ENCODE peak calls at places on chromosomes 12 and 14, in four cellular contexts. Q is heart left ventricle; L is ovary; C is CD8-positive, alpha-beta T cell. W is an unnamed sample. For H3K36me3, the result is how much of the 10 kb centered on the place peaks cover.

GRCh38 chr12:112233242-112233641 is 107.9 kb downstream of the TRAFD1 start:
- DNase-seq in C (no peak), Q (no peak), L (no peak), W (no peak)

GRCh38 chr12:60148109-60148508 is 552.3 kb downstream of the SLC16A7 start:
- DNase-seq in C (no peak), L (no peak), Q (no peak), W (no peak)

GRCh38 chr12:459430-460258 is at the start of gene B4GALNT3:
- DNase-seq in C (peak), L (peak), Q (peak), W (no peak)

GRCh38 chr14:88868558-88869159 is 44.2 kb downstream of the TTC8 start:
- DNase-seq in L (no peak), Q (no peak), C (no peak), W (no peak)

GRCh38 chr14:100371773-100372172 is 48.6 kb downstream of the SLC25A47 start:
- DNase-seq in Q (no peak), C (no peak), L (no peak), W (no peak)

GRCh38 chr14:105120056-105120455 is 48.5 kb downstream of the JAG2 start:
- DNase-seq in C (no peak), Q (no peak), L (no peak), W (no peak)

GRCh38 chr12:42236017-42236416 is 2.0 kb downstream of the YAF2 start:
- DNase-seq in Q (no peak), L (no peak), C (no peak), W (no peak)

GRCh38 chr12:106106129-106106566 is 32.6 kb downstream of the NUAK1 start:
- DNase-seq in C (no peak), L (no peak), Q (no peak), W (no peak)

GRCh38 chr12:12326262-12326661 is 23.8 kb downstream of the MANSC1 start:
- DNase-seq in Q (no peak), C (no peak), L (no peak), W (no peak)

GRCh38 chr12:4911316-4911994 is 1.8 kb downstream of the KCNA1 start:
- DNase-seq in Q (no peak), L (no peak), C (no peak), W (no peak)

GRCh38 chr12:51910691-51911090 is 3.4 kb downstream of the ACVRL1 start:
- DNase-seq in L (no peak), Q (peak), C (no peak), W (no peak)

GRCh38 chr12:130764475-130765185 is 48.5 kb upstream of the RIMBP2 start:
- DNase-seq in L (no peak), Q (no peak), C (no peak), W (no peak)

GRCh38 chr14:24310387-24310665 is 386 bp downstream of the LTB4R2 start:
- DNase-seq in L (no peak), Q (no peak), C (no peak), W (no peak)

GRCh38 chr14:89085154-89086059 is 261.0 kb downstream of the TTC8 start:
- DNase-seq in Q (peak), L (peak), C (no peak), W (peak)

GRCh38 chr12:25670076-25671055 is 117.3 kb upstream of the LMNTD1 start:
- DNase-seq in C (no peak), Q (no peak), L (no peak), W (no peak)

GRCh38 chr12:31850268-31850667 is 108.9 kb upstream of the RESF1 start:
- DNase-seq in L (no peak), Q (no peak), C (no peak), W (no peak)

GRCh38 chr14:95296595-95297365 is 22.9 kb downstream of the CLMN start:
- DNase-seq in C (no peak), L (no peak), Q (no peak), W (no peak)

GRCh38 chr12:13727707-13728147 is 253.7 kb downstream of the GRIN2B start:
- DNase-seq in C (no peak), L (no peak), Q (no peak), W (no peak)

DNA sequence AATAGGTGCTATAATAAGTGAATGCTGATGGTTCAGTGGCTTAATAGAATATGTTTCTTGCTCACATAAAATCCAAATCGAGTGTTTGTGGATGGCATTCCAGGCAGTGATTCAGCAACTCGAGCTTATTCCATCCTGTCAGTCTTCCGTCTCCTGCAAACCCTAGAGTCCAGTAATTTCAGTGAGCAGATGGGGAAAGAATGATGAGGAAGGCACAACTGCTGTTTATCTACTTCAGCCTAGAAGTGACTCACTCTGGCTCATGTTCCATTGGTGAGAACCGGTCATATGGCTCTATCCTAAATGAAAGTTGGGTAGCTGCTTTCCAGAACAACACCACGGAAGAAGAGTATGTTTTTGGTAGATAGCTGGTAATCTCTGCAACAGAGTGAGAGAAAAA is 421.8 kb upstream of the PDE3A start:
- DNase-seq in L (no peak), Q (no peak), C (no peak), W (no peak)
- H3K4me3 ChIP-seq in L (no peak), Q (no peak), C (no peak), W (no peak)

GRCh38 chr12:121807656-121808347 is 4.0 kb downstream of the SETD1B start:
- DNase-seq in L (no peak), Q (no peak), C (no peak), W (no peak)
- H3K36me3 ChIP-seq in L (under half), Q (under half), C (under half), W (under half)

DNA sequence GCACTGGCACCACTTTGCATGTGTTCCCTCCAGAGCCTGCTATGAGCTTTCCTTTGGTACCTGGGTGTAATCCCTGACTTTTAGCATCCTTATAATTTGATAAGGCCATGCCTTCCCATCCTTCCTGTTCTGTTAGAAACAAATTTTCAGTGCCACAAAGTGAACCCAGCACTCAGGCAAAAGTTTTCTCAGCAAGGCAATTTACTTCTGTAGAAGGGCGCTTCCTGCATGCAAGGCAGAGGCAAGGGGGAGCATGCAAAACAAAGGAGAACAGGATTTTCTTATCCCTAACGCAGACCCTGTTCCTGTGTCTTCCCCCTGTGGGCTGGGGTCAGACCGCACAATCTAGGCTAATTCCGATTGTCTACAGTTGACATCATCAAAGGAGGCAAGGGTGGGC is 108.7 kb downstream of the RIN3 start:
- DNase-seq in Q (no peak), C (no peak), L (no peak), W (no peak)
- H3K27ac ChIP-seq in Q (no peak), C (no peak), L (no peak), W (no peak)

GRCh38 chr14:65100905-65101541 is 1.3 kb downstream of the MAX start:
- DNase-seq in L (no peak), C (no peak), Q (no peak), W (no peak)

GRCh38 chr14:65092340-65092739 is 10.0 kb downstream of the MAX start:
- DNase-seq in L (no peak), C (no peak), Q (no peak), W (no peak)

GRCh38 chr14:65098586-65098985 is 3.7 kb downstream of the MAX start:
- DNase-seq in L (no peak), C (no peak), Q (no peak), W (no peak)

GRCh38 chr14:65095633-65096205 is 6.6 kb downstream of the MAX start:
- DNase-seq in C (no peak), Q (peak), L (peak), W (peak)

DNA sequence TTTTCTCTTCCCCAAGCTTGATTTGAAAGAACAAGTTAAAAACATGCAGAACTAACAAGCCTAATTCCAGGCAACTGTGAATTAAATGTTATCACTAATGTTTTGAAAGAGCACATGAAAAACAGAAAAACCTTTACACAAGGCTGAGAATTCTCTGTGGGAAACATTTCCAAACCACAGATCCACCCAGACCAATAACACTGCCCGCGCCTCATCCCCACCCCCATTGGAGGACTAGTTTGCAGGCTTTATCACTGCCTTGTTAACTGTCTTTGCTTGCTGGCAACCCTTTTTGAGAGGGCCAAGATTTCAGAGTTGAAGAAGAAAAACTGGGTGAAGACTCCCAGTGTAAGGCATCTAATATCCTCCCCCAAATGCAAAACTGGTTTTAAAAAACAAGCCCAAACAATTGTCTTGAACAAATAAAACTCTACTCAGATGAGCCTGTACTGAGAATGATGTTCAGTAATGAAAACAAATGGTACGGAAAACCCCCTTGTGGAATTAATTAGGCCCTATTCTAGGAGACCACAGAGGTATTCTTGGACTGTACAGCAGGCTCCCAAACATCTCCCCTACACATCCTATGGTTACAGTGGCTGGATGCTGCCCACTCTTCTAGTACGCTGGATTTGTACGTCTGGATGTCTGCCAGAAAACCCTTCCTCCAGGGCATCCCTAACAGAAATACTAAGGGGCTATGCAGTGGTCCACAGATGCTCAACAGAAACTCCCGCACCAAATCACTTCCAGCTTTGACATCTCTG is 5.8 kb downstream of the MAX start:
- DNase-seq in C (no peak), L (peak), Q (no peak), W (no peak)
- H3K4me3 ChIP-seq in C (no peak), L (no peak), Q (no peak), W (no peak)

GRCh38 chr14:102201369-102201748 is 61.7 kb downstream of the WDR20 start:
- DNase-seq in Q (no peak), L (no peak), C (no peak), W (no peak)

GRCh38 chr14:102202944-102203343 is 63.2 kb downstream of the WDR20 start:
- DNase-seq in Q (no peak), C (no peak), L (no peak), W (no peak)

GRCh38 chr14:102203382-102203781 is 63.7 kb downstream of the WDR20 start:
- DNase-seq in C (no peak), Q (no peak), L (no peak), W (no peak)

GRCh38 chr14:102200690-102201368 is 61.1 kb downstream of the WDR20 start:
- DNase-seq in C (no peak), Q (no peak), L (no peak), W (no peak)

DNA sequence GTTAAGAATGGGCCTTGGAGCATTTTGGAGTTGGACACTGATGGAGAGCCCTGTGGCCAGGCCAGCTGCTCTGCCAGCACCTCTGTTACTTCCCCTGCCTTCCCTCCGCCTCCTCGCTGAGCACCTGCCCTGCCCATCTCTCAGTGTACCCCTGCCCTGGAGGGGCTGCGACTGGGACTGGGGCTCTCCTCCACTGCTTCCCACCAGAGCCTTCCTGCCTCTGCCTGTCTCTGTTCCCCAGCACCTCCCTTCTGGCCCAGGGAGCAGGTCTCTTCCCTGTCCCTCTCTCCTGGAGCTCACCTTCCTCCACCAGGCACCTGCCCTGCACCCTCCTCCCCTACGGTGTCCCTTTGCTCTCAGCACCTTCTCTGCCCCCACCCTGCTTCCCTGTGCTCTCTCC is 62.1 kb downstream of the WDR20 start:
- DNase-seq in Q (no peak), C (no peak), L (no peak), W (no peak)
- H3K36me3 ChIP-seq in Q (half or more), C (under half), L (under half), W (under half)

GRCh38 chr12:108468149-108468968 is 46.7 kb upstream of the FICD start:
- DNase-seq in C (no peak), Q (no peak), L (no peak), W (no peak)
- H3K27ac ChIP-seq in C (no peak), Q (no peak), L (no peak), W (no peak)

GRCh38 chr12:62435337-62436163 is 31.1 kb upstream of the MON2 start:
- DNase-seq in C (peak), Q (peak), L (peak), W (no peak)
- H3K4me3 ChIP-seq in C (peak), Q (peak), L (peak), W (peak)